ENCODE peak calls at places on chromosome 7, in five cellular contexts. V is cardiac fibroblast, C is left ventricle myocardium inferior, B is WTC11, S is GM12878. R is an unnamed sample.

GRCh38 chr7:69782917-69783684 is 184.8 kb downstream of the AUTS2 start:
- DNase-seq in V (peak), B (no peak), S (no peak), C (peak), R (peak)

GRCh38 chr7:33762153-33762902 is 143.0 kb upstream of the BMPER start:
- DNase-seq in C (no peak), B (no peak), S (no peak), V (no peak), R (no peak)

GRCh38 chr7:92955081-92955480 is 118.7 kb upstream of the CDK6 start:
- DNase-seq in V (no peak), B (no peak), C (no peak), S (no peak), R (no peak)

GRCh38 chr7:1346533-1346805 is 112.8 kb downstream of the MICALL2 start:
- DNase-seq in V (no peak), C (no peak), B (no peak), S (no peak), R (no peak)

GRCh38 chr7:14740606-14741005 is 161.9 kb downstream of the DGKB start:
- DNase-seq in B (no peak), S (no peak), C (no peak), V (no peak), R (no peak)

GRCh38 chr7:130141161-130141857 is 63.9 kb downstream of the TMEM209 start:
- DNase-seq in V (peak), C (peak), B (peak), S (no peak), R (peak)

GRCh38 chr7:6512892-6513291 is 38.4 kb downstream of the GRID2IP start:
- DNase-seq in C (no peak), S (no peak), V (no peak), B (no peak), R (no peak)

GRCh38 chr7:138258194-138258554 is 181.9 kb downstream of the AKR1D1 start:
- DNase-seq in C (no peak), V (no peak), S (no peak), B (no peak), R (no peak)

GRCh38 chr7:12942599-12942998 is 255.2 kb downstream of the ARL4A start:
- DNase-seq in B (no peak), S (no peak), C (no peak), V (no peak), R (no peak)

GRCh38 chr7:37284805-37285211 is 163.9 kb downstream of the ELMO1 start:
- DNase-seq in V (peak), S (peak), C (peak), B (peak), R (peak)

GRCh38 chr7:74083117-74083876 is at the start of gene LIMK1:
- DNase-seq in B (peak), V (peak), C (peak), S (no peak), R (peak)

GRCh38 chr7:120981888-120982615 is 6.5 kb upstream of the CPED1 start:
- DNase-seq in V (peak), B (no peak), C (no peak), S (no peak), R (no peak)

GRCh38 chr7:4747746-4748145 is 27.7 kb upstream of the AP5Z1 start:
- DNase-seq in S (no peak), V (no peak), C (no peak), B (no peak), R (no peak)

GRCh38 chr7:36272567-36273269 is 116.9 kb upstream of the ANLN start:
- DNase-seq in S (no peak), B (no peak), V (no peak), C (no peak), R (no peak)

GRCh38 chr7:116327751-116328150 is 117.4 kb downstream of the TES start:
- DNase-seq in C (no peak), V (peak), S (no peak), B (no peak), R (no peak)

GRCh38 chr7:128215281-128215680 is 25.8 kb upstream of the LEP start:
- DNase-seq in V (peak), B (no peak), S (no peak), C (no peak), R (no peak)

GRCh38 chr7:149735181-149735602 is 38.2 kb downstream of the ZNF467 start:
- DNase-seq in V (no peak), C (no peak), S (no peak), B (no peak), R (no peak)

GRCh38 chr7:25820432-25821040 is 331.5 kb upstream of the NFE2L3 start:
- DNase-seq in C (no peak), V (no peak), B (peak), S (no peak), R (no peak)
- TF ChIP-seq CTCF in C (peak), V (peak), B (peak), S (peak), R (peak)

DNA sequence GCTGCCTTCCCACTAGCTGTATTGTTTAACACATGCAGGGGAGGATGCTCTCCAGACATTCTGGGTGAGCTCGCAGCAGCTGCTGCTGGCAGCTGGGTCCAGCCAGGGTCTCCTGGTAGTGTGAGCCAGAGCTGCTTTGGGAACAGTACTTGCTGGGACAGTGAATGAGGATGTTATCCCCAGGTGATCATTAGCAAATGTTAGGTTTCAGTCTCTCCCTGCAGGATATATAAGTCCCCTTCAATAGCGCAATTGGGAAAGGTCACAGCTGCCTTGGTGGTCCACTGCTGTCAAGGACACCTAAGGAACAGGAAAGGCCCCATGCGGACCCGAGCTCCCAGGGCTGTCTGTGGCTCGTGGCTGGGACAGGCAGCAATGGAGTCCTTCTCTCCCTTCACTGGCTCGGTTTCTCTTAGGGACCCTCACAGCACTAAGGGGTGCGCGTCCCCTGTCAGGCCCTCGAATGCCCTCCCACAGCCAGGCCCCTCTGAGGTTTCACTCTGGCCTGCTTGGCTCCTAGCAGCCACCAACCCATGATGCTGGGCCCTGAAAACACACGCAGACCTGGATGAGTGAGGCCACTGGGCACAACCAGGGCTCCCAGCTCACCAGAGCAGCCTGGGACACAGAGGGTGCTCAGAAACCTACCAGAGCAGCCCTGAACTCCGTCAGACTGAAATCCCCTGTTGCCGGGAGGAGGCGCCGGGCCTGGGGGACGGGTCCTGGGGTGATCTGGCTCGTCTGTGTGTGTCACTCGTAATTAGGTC is 173.0 kb upstream of the LANCL2 start:
- DNase-seq in S (no peak), V (peak), C (no peak), B (no peak), R (no peak)
- TF ChIP-seq CTCF in S (no peak), V (peak), C (no peak), B (no peak), R (no peak)

GRCh38 chr7:112573302-112574039 is 92.7 kb downstream of the LSMEM1 start:
- DNase-seq in B (no peak), S (no peak), V (no peak), C (no peak), R (no peak)

GRCh38 chr7:112567388-112567787 is 86.6 kb downstream of the LSMEM1 start:
- DNase-seq in B (no peak), V (no peak), S (no peak), C (no peak), R (no peak)

GRCh38 chr7:112572669-112573301 is 92.0 kb downstream of the LSMEM1 start:
- DNase-seq in C (no peak), V (no peak), B (no peak), S (no peak), R (no peak)

GRCh38 chr7:112575864-112576263 is 95.1 kb downstream of the LSMEM1 start:
- DNase-seq in B (no peak), V (no peak), C (no peak), S (no peak), R (no peak)

DNA sequence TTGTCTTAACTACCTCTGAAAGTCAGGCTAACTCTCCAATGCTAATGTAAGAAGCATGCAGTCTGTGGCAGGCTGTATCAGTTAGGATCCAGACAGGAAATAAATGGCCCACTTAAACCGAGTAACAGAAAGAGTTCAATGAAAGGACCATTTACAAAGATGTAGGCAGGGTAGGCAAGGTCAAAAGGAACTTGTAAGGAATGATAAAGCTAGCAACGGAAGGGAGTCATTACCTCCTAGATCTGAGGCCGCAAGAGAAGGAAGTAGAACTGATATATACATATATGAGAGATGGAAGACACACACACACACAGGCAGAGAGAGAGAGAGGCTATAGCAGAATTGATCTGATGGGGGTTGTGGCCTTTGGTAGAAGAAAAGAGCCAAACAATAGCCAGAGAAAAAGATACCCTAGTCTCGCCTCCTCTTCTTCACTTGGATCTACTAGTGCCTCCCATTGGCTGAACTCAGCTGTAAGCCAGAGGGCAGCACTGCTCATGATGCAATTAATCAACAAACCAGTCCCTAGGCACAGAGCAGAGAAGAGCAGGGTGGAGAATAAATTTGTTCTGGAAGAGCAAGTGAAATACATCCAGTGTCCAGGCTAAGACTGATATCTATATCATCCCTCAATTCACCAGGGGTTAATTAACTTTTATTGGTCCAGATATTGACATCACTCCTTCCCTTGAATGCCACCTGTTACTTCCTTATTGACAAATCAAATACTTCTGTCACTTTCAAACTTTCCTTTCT is 91.2 kb downstream of the LSMEM1 start:
- DNase-seq in B (no peak), V (no peak), S (no peak), C (no peak), R (peak)
- TF ChIP-seq CTCF in B (no peak), V (no peak), S (peak), C (peak), R (no peak)

GRCh38 chr7:50317697-50318640 is 13.5 kb downstream of the IKZF1 start:
- DNase-seq in C (no peak), V (no peak), B (no peak), S (no peak), R (no peak)
- TF ChIP-seq CTCF in C (no peak), V (no peak), B (no peak), S (no peak), R (no peak)

DNA sequence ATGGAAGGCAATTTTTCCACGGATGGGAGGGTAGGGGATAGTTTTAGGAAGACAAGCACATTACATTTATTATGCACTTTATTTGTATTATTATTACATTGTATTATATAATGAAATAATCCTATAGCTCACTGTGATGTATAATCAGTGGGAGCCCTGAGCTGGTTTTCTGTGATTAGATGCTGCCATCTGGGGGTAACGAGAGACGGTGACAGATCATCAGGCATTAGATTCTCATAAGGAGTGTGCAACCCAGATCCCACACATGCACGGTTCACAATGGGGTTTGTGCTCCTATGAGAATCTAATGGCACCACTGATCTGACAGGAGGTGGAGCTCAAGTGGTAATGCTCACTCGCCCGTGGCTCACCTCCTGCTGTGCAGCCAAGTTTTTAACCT is 103.9 kb upstream of the STK17A start:
- DNase-seq in S (no peak), V (no peak), C (no peak), B (no peak), R (no peak)
- TF ChIP-seq CTCF in S (peak), V (no peak), C (no peak), B (no peak), R (no peak)

GRCh38 chr7:96179863-96180262 is 142.0 kb downstream of the SLC25A13 start:
- DNase-seq in C (no peak), S (no peak), V (peak), B (no peak), R (no peak)
- TF ChIP-seq CTCF in C (no peak), S (no peak), V (no peak), B (no peak), R (no peak)

DNA sequence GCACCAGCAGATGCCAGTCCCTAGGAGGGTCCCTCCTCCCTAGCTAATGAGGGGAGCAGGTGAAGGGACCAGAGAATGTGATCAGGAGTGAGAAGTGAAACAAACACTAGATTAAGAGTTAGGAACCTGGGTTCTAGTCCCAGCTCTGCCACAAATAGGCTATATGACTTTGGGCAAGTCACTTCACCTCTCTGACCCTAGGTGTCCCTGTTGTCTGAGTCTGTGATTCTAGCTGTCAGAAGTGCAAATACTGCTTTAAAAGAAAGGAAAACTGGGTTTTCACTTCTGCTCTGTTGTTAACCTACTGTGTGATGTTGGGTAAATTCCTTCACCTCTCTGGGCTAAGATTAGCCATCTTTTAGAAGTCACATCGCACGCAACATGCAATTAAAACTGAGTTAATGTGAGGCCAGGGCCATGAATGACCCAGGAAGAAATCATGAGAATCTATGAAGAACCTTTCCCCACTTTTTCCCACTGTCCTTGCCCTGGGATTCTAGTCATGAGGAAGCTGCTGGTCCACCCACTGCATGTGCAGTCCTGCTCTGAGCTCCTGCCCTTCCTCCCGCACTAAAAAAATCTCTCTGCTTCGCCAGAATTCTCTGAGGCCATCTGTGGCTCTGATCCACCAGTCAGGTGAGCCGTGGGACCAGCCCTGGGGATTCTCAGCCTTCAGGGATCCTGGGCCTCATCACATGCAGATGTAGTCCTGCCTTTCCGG is 181.8 kb downstream of the PLXNA4 start:
- DNase-seq in V (no peak), C (no peak), S (no peak), B (no peak), R (no peak)
- TF ChIP-seq CTCF in V (peak), C (peak), S (peak), B (no peak), R (peak)